ENCODE peak calls at places on chromosomes 2 and 18, in seven cellular contexts. One of them, this sample, is unnamed.
A peak's percentile ranks its signal among the peaks of the same experiment; 100 is the strongest.

GRCh38 chr2:216391401-216391800 is 19.1 kb upstream of the MARCHF4 start:
- DNase-seq in fibroblast of villous mesenchyme: peak; percentile 62
- DNase-seq in neural progenitor cell: no peak
- DNase-seq in non-pigmented ciliary epithelial cell: no peak
- DNase-seq in WERI-Rb-1: no peak
- DNase-seq in T follicular helper cell: no peak
- DNase-seq in hippocampal formation: no peak
- DNase-seq in this sample: no peak

GRCh38 chr2:75609937-75610508 is 36.6 kb upstream of the MRPL19 start:
- DNase-seq in fibroblast of villous mesenchyme: no peak
- DNase-seq in neural progenitor cell: no peak
- DNase-seq in non-pigmented ciliary epithelial cell: no peak
- DNase-seq in WERI-Rb-1: no peak
- DNase-seq in T follicular helper cell: no peak
- DNase-seq in hippocampal formation: no peak
- DNase-seq in this sample: no peak

GRCh38 chr2:169366066-169366465 is 3.7 kb upstream of the LRP2 start:
- DNase-seq in fibroblast of villous mesenchyme: peak; percentile 11
- DNase-seq in neural progenitor cell: no peak
- DNase-seq in non-pigmented ciliary epithelial cell: peak; percentile 14
- DNase-seq in WERI-Rb-1: no peak
- DNase-seq in T follicular helper cell: no peak
- DNase-seq in hippocampal formation: no peak
- DNase-seq in this sample: no peak

GRCh38 chr2:168583710-168584521 is 127.8 kb downstream of the CERS6 start:
- DNase-seq in fibroblast of villous mesenchyme: peak; percentile 41
- DNase-seq in neural progenitor cell: no peak
- DNase-seq in non-pigmented ciliary epithelial cell: no peak
- DNase-seq in WERI-Rb-1: no peak
- DNase-seq in T follicular helper cell: no peak
- DNase-seq in hippocampal formation: no peak
- DNase-seq in this sample: no peak

GRCh38 chr2:206983156-206983875 is 44.0 kb downstream of the CPO start:
- DNase-seq in fibroblast of villous mesenchyme: peak; percentile 77
- DNase-seq in neural progenitor cell: no peak
- DNase-seq in non-pigmented ciliary epithelial cell: no peak
- DNase-seq in WERI-Rb-1: no peak
- DNase-seq in T follicular helper cell: no peak
- DNase-seq in hippocampal formation: no peak
- DNase-seq in this sample: no peak

GRCh38 chr2:96135171-96135570 is 3.1 kb downstream of the ASTL start:
- DNase-seq in fibroblast of villous mesenchyme: no peak
- DNase-seq in neural progenitor cell: no peak
- DNase-seq in non-pigmented ciliary epithelial cell: no peak
- DNase-seq in WERI-Rb-1: no peak
- DNase-seq in T follicular helper cell: no peak
- DNase-seq in hippocampal formation: no peak
- DNase-seq in this sample: no peak

GRCh38 chr2:218010116-218010837 is 7.5 kb upstream of the TNS1 start:
- DNase-seq in fibroblast of villous mesenchyme: peak; percentile 44
- DNase-seq in neural progenitor cell: peak; percentile 72
- DNase-seq in non-pigmented ciliary epithelial cell: no peak
- DNase-seq in WERI-Rb-1: peak; percentile 57
- DNase-seq in T follicular helper cell: no peak
- DNase-seq in hippocampal formation: no peak
- DNase-seq in this sample: no peak

GRCh38 chr18:45951021-45951714 is 16.0 kb downstream of the EPG5 start:
- DNase-seq in fibroblast of villous mesenchyme: peak; percentile 82
- DNase-seq in neural progenitor cell: no peak
- DNase-seq in non-pigmented ciliary epithelial cell: peak; percentile 76
- DNase-seq in WERI-Rb-1: no peak
- DNase-seq in T follicular helper cell: no peak
- DNase-seq in hippocampal formation: no peak
- DNase-seq in this sample: no peak

GRCh38 chr2:10914272-10914693 is 2.5 kb downstream of the KCNF1 start:
- DNase-seq in fibroblast of villous mesenchyme: no peak
- DNase-seq in neural progenitor cell: peak; percentile 63
- DNase-seq in non-pigmented ciliary epithelial cell: no peak
- DNase-seq in WERI-Rb-1: no peak
- DNase-seq in T follicular helper cell: no peak
- DNase-seq in hippocampal formation: no peak
- DNase-seq in this sample: no peak

GRCh38 chr18:28768791-28769768 is 592.1 kb upstream of the CDH2 start:
- DNase-seq in fibroblast of villous mesenchyme: no peak
- DNase-seq in neural progenitor cell: no peak
- DNase-seq in non-pigmented ciliary epithelial cell: no peak
- DNase-seq in WERI-Rb-1: no peak
- DNase-seq in T follicular helper cell: no peak
- DNase-seq in hippocampal formation: no peak
- DNase-seq in this sample: no peak

GRCh38 chr2:20093263-20094141 is 42.1 kb upstream of the LAPTM4A start:
- DNase-seq in fibroblast of villous mesenchyme: peak; percentile 81
- DNase-seq in neural progenitor cell: peak; percentile 81
- DNase-seq in non-pigmented ciliary epithelial cell: peak; percentile 38
- DNase-seq in WERI-Rb-1: peak; percentile 90
- DNase-seq in T follicular helper cell: no peak
- DNase-seq in hippocampal formation: no peak
- DNase-seq in this sample: peak; percentile 34

GRCh38 chr2:121489284-121489683 is 41.4 kb upstream of the RNU4ATAC start:
- DNase-seq in fibroblast of villous mesenchyme: peak; percentile 65
- DNase-seq in neural progenitor cell: no peak
- DNase-seq in non-pigmented ciliary epithelial cell: no peak
- DNase-seq in WERI-Rb-1: no peak
- DNase-seq in T follicular helper cell: no peak
- DNase-seq in hippocampal formation: no peak
- DNase-seq in this sample: no peak

GRCh38 chr2:82599021-82599420 is 1860.1 kb downstream of the SUCLG1 start:
- DNase-seq in fibroblast of villous mesenchyme: no peak
- DNase-seq in neural progenitor cell: no peak
- DNase-seq in non-pigmented ciliary epithelial cell: no peak
- DNase-seq in WERI-Rb-1: no peak
- DNase-seq in T follicular helper cell: no peak
- DNase-seq in hippocampal formation: no peak
- DNase-seq in this sample: no peak

GRCh38 chr2:59996830-59997229 is 556.6 kb downstream of the BCL11A start:
- DNase-seq in fibroblast of villous mesenchyme: no peak
- DNase-seq in neural progenitor cell: no peak
- DNase-seq in non-pigmented ciliary epithelial cell: no peak
- DNase-seq in WERI-Rb-1: no peak
- DNase-seq in T follicular helper cell: no peak
- DNase-seq in hippocampal formation: no peak
- DNase-seq in this sample: no peak

GRCh38 chr18:51490860-51491259 is 293.4 kb upstream of the MEX3C start:
- DNase-seq in fibroblast of villous mesenchyme: no peak
- DNase-seq in neural progenitor cell: no peak
- DNase-seq in non-pigmented ciliary epithelial cell: no peak
- DNase-seq in WERI-Rb-1: no peak
- DNase-seq in T follicular helper cell: no peak
- DNase-seq in hippocampal formation: no peak
- DNase-seq in this sample: no peak

GRCh38 chr18:56413862-56414261 is 224.5 kb downstream of the TXNL1 start:
- DNase-seq in fibroblast of villous mesenchyme: no peak
- DNase-seq in neural progenitor cell: no peak
- DNase-seq in non-pigmented ciliary epithelial cell: no peak
- DNase-seq in WERI-Rb-1: no peak
- DNase-seq in T follicular helper cell: no peak
- DNase-seq in hippocampal formation: no peak
- DNase-seq in this sample: no peak

GRCh38 chr2:60486067-60486466 is 67.4 kb downstream of the BCL11A start:
- DNase-seq in fibroblast of villous mesenchyme: no peak
- DNase-seq in neural progenitor cell: no peak
- DNase-seq in non-pigmented ciliary epithelial cell: no peak
- DNase-seq in WERI-Rb-1: no peak
- DNase-seq in T follicular helper cell: no peak
- DNase-seq in hippocampal formation: no peak
- DNase-seq in this sample: no peak

GRCh38 chr2:39379643-39380524 is 57.2 kb downstream of the MAP4K3 start:
- DNase-seq in fibroblast of villous mesenchyme: peak; percentile 82
- DNase-seq in neural progenitor cell: peak; percentile 43
- DNase-seq in non-pigmented ciliary epithelial cell: no peak
- DNase-seq in WERI-Rb-1: no peak
- DNase-seq in T follicular helper cell: no peak
- DNase-seq in hippocampal formation: peak; percentile 92
- DNase-seq in this sample: no peak

GRCh38 chr2:207165121-207166038 is at the start of gene KLF7:
- DNase-seq in fibroblast of villous mesenchyme: peak; percentile 44
- DNase-seq in neural progenitor cell: peak; percentile 65
- DNase-seq in non-pigmented ciliary epithelial cell: no peak
- DNase-seq in WERI-Rb-1: peak; percentile 31
- DNase-seq in T follicular helper cell: peak; percentile 38
- DNase-seq in hippocampal formation: peak; percentile 93
- DNase-seq in this sample: no peak

GRCh38 chr2:18518116-18519111 is 42.0 kb downstream of the RDH14 start:
- DNase-seq in fibroblast of villous mesenchyme: peak; percentile 68
- DNase-seq in neural progenitor cell: no peak
- DNase-seq in non-pigmented ciliary epithelial cell: no peak
- DNase-seq in WERI-Rb-1: no peak
- DNase-seq in T follicular helper cell: no peak
- DNase-seq in hippocampal formation: no peak
- DNase-seq in this sample: no peak

GRCh38 chr18:50280707-50281294 is 522 bp downstream of the MBD1 start:
- DNase-seq in fibroblast of villous mesenchyme: no peak
- DNase-seq in neural progenitor cell: no peak
- DNase-seq in non-pigmented ciliary epithelial cell: no peak
- DNase-seq in WERI-Rb-1: no peak
- DNase-seq in T follicular helper cell: no peak
- DNase-seq in hippocampal formation: no peak
- DNase-seq in this sample: no peak

GRCh38 chr2:172239944-172240590 is 137.4 kb upstream of the DLX2 start:
- DNase-seq in fibroblast of villous mesenchyme: no peak
- DNase-seq in neural progenitor cell: no peak
- DNase-seq in non-pigmented ciliary epithelial cell: no peak
- DNase-seq in WERI-Rb-1: no peak
- DNase-seq in T follicular helper cell: no peak
- DNase-seq in hippocampal formation: no peak
- DNase-seq in this sample: no peak

GRCh38 chr2:169892951-169893350 is 65.7 kb downstream of the UBR3 start:
- DNase-seq in fibroblast of villous mesenchyme: no peak
- DNase-seq in neural progenitor cell: no peak
- DNase-seq in non-pigmented ciliary epithelial cell: no peak
- DNase-seq in WERI-Rb-1: no peak
- DNase-seq in T follicular helper cell: no peak
- DNase-seq in hippocampal formation: no peak
- DNase-seq in this sample: no peak

GRCh38 chr2:11945139-11946126 is 199.0 kb downstream of the LPIN1 start:
- DNase-seq in fibroblast of villous mesenchyme: no peak
- DNase-seq in neural progenitor cell: no peak
- DNase-seq in non-pigmented ciliary epithelial cell: no peak
- DNase-seq in WERI-Rb-1: no peak
- DNase-seq in T follicular helper cell: no peak
- DNase-seq in hippocampal formation: no peak
- DNase-seq in this sample: no peak

GRCh38 chr2:225867071-225867470 is 467.6 kb downstream of the NYAP2 start:
- DNase-seq in fibroblast of villous mesenchyme: no peak
- DNase-seq in neural progenitor cell: peak; percentile 5
- DNase-seq in non-pigmented ciliary epithelial cell: no peak
- DNase-seq in WERI-Rb-1: no peak
- DNase-seq in T follicular helper cell: no peak
- DNase-seq in hippocampal formation: no peak
- DNase-seq in this sample: no peak